ENCODE peak calls at places on chromosome 10, in seven cellular contexts. S is cardiac muscle cell, T is HCT116, E is mammary epithelial cell, C is GM12878, Y is neural progenitor cell, D is pancreas. Z is an unnamed sample.

GRCh38 chr10:42943025-42943818 is 133.6 kb upstream of the RET start:
- DNase-seq in S (no peak), T (no peak), E (no peak), C (no peak), Y (no peak), D (peak; percentile 32), Z (no peak)

GRCh38 chr10:131206136-131206995 is 105.2 kb downstream of the TCERG1L start:
- DNase-seq in S (no peak), T (no peak), E (no peak), C (no peak), Y (no peak), D (no peak), Z (no peak)

GRCh38 chr10:30313579-30314376 is 35.3 kb downstream of the MTPAP start:
- DNase-seq in S (peak; percentile 10), T (no peak), E (no peak), C (no peak), Y (no peak), D (no peak), Z (no peak)

GRCh38 chr10:71543608-71544158 is 147.0 kb downstream of the CDH23 start:
- DNase-seq in S (no peak), T (no peak), E (no peak), C (no peak), Y (no peak), D (no peak), Z (no peak)

GRCh38 chr10:125881192-125881591 is at the start of gene DHX32:
- DNase-seq in S (no peak), T (no peak), E (no peak), C (no peak), Y (peak; percentile 92), D (no peak), Z (no peak)

GRCh38 chr10:99975942-99976809 is 33.6 kb downstream of the DNMBP start:
- DNase-seq in S (peak; percentile 89), T (no peak), E (peak; percentile 14), C (no peak), Y (no peak), D (no peak), Z (no peak)

GRCh38 chr10:83333566-83333965 is 805.7 kb upstream of the GHITM start:
- DNase-seq in S (no peak), T (no peak), E (peak; percentile 47), C (no peak), Y (no peak), D (no peak), Z (no peak)

GRCh38 chr10:112919721-112920120 is 30.3 kb upstream of the TCF7L2 start:
- DNase-seq in S (peak; percentile 49), T (peak; percentile 63), E (peak; percentile 89), C (no peak), Y (no peak), D (no peak), Z (no peak)

GRCh38 chr10:83941189-83941588 is 198.1 kb upstream of the GHITM start:
- DNase-seq in S (no peak), T (no peak), E (no peak), C (no peak), Y (no peak), D (no peak), Z (no peak)

GRCh38 chr10:119460369-119461195 is 81.9 kb downstream of the RGS10 start:
- DNase-seq in S (no peak), T (no peak), E (no peak), C (no peak), Y (no peak), D (no peak), Z (no peak)

GRCh38 chr10:133396035-133396624 is 2.2 kb downstream of the MTG1 start:
- DNase-seq in S (no peak), T (no peak), E (no peak), C (no peak), Y (no peak), D (no peak), Z (no peak)

GRCh38 chr10:60955957-60956425 is 12.0 kb upstream of the RHOBTB1 start:
- DNase-seq in S (peak; percentile 49), T (no peak), E (peak; percentile 70), C (no peak), Y (no peak), D (no peak), Z (no peak)

GRCh38 chr10:86688398-86688921 is 20.1 kb downstream of the LDB3 start:
- DNase-seq in S (peak; percentile 82), T (peak; percentile 54), E (peak; percentile 50), C (no peak), Y (peak; percentile 79), D (no peak), Z (peak; percentile 69)

GRCh38 chr10:124510536-124511158 is 49.0 kb downstream of the LHPP start:
- DNase-seq in S (no peak), T (no peak), E (no peak), C (no peak), Y (no peak), D (no peak), Z (no peak)

GRCh38 chr10:131345691-131346090 is 34.2 kb upstream of the TCERG1L start:
- DNase-seq in S (no peak), T (no peak), E (no peak), C (no peak), Y (no peak), D (no peak), Z (no peak)

GRCh38 chr10:110651044-110651958 is 7.2 kb downstream of the RBM20 start:
- DNase-seq in S (no peak), T (no peak), E (no peak), C (no peak), Y (no peak), D (no peak), Z (peak; percentile 11)
- TF ChIP-seq CTCF in S (no peak), T (no peak), E (no peak), C (no peak), Y (no peak), D (no peak), Z (no peak)

DNA sequence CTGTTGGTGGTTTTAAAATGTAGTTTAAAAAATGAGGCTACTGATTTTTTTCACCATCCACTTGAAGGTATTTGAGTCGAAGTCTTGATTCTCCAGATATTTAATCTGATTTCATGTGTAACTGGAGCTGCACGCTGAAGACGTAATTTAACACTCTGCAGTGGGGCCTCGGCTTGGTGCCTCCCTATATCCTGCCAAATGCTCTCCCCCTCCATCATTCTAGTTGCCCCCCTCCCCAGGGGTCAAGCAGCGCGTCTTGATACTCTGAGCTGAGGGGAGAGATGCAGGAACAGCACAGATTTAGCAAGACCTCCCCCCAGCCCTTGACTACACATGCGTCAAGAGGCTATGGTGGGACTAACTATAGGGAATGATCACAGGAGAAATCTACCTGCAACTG is 85.7 kb downstream of the PRPF18 start:
- DNase-seq in S (no peak), T (no peak), E (no peak), C (no peak), Y (peak; percentile 73), D (no peak), Z (no peak)
- H3K27ac ChIP-seq in S (no peak overlapping the region), T (no peak overlapping the region), E (no peak overlapping the region), C (no peak overlapping the region), Y (peak overlapping the region; percentile 54), D (no peak overlapping the region), Z (no peak overlapping the region)

DNA sequence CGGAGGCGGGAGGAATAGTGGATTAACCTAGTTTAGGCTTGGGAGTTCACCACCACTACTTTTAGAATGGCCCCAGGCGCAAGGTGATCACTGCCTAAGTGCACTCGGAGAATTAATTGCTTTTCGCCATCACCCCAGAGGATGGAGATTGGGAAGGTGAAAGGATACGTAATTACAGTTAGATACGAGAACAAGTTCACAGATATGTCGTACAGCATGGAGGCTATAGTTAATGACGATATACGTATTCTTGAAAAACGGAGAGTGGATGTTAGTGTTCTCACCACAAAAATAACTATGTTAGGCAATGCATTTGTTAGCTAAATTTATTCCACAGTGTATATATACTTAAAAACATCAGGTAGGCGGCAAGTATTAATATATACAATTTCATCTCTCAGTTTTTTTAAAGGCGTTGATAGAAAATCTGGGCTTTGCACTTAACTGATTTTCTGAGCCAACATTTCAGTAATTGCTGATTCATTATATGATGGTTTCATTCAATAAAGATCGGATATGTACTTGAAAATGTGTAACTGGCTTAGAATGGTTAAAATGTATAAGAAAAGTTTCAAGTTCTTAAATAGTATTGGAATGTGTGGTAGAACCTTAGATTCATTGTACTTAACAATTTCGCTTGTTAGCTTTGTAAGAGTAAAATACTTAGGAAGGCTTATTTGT is 683 bp downstream of the CDC123 start:
- DNase-seq in S (no peak), T (no peak), E (no peak), C (no peak), Y (no peak), D (no peak), Z (no peak)
- H3K4me3 ChIP-seq in S (peak overlapping the region; percentile 90), T (peak overlapping the region; percentile 88), E (peak overlapping the region; percentile 77), C (peak overlapping the region; percentile 84), Y (peak overlapping the region; percentile 88), D (peak overlapping the region; percentile 80), Z (peak overlapping the region; percentile 93)

DNA sequence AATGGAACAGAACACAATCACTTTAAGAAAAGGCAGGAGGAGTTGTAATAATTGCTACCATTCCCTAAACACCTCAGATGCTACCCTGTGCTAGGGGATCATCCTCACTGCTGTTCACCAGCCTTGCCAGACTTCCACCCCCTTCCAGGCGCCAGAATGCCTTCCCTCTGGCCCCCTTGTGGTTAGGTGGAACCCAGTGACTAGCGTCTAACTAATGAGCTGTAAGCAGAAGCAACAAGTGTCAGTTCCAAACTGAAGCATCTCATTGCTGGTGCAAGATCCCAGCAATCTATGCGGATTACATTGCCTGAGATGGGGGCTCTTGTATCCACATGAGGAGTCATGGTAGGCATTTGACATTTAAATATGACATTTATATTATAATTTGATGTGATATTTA is 86.6 kb downstream of the FRMD4A start:
- DNase-seq in S (peak; percentile 2), T (peak; percentile 32), E (no peak), C (no peak), Y (peak; percentile 61), D (no peak), Z (no peak)
- TF ChIP-seq CTCF in S (peak; percentile 26), T (peak; percentile 50), E (no peak), C (no peak), Y (peak; percentile 55), D (no peak), Z (no peak)

DNA sequence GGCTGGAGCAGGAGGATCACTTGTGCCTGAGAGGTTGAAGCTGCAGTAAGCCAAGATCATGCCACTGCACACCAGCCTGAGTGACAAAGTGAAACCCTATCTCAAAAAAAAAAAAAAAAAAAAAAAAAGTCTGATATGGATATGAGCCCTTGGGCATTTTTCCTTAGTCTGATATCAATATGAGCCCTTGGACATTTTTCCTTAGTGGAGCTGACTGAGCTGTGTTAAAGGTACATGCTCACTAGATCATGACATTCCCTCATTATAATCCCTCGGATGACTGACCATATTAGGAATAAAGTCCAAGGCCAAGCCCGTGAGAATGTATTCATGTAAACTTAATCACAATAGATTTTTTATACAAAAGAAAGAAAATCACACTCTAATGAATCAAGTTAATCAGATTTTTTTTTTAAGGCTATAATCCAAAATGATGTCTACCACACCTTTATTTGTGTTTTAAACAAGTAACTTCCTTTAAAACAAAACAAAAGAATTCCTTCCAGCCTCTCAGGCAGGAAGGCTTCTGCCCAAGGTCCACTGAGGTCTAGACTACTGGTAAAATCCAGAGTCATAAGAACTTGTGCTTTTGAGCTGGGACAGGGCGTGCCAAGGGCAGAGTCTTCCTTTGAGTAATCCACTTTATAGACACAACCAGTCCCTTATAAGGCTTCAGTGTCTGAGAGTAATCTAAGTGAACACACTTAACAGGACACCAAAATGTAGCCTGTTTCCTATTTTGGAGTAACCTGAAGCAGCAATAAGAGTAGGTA is 5.5 kb downstream of the PPA1 start:
- DNase-seq in S (no peak), T (no peak), E (peak; percentile 43), C (no peak), Y (no peak), D (no peak), Z (peak; percentile 83)
- H3K27ac ChIP-seq in S (no peak overlapping the region), T (no peak overlapping the region), E (peak overlapping the region; percentile 16), C (no peak overlapping the region), Y (no peak overlapping the region), D (peak overlapping the region; percentile 37), Z (peak overlapping the region; percentile 92)